ENCODE peak calls at places on chromosomes 12 and 14, in seven cellular contexts. B is heart right ventricle; X is progenitor cell of endocrine pancreas; M is MM.1S; N is bronchial epithelial cell; A is pancreas; S is CD8-positive, alpha-beta T cell. V is an unnamed sample.

GRCh38 chr12:12529783-12530421 is 32.8 kb downstream of the DUSP16 start:
- DNase-seq in A (no peak), X (no peak), S (no peak), N (no peak), M (no peak), B (no peak), V (no peak)

GRCh38 chr12:52037248-52037861 is 13.9 kb upstream of the NR4A1 start:
- DNase-seq in N (no peak), M (no peak), X (peak), S (no peak), B (peak), A (peak), V (peak)

GRCh38 chr12:111033281-111034147 is 113.1 kb upstream of the MYL2 start:
- DNase-seq in S (no peak), X (peak), N (no peak), B (no peak), M (no peak), A (no peak), V (peak)

GRCh38 chr12:111440631-111441030 is 34.9 kb downstream of the SH2B3 start:
- DNase-seq in S (no peak), B (no peak), X (no peak), A (no peak), M (no peak), N (no peak), V (no peak)

GRCh38 chr14:104753528-104754212 is 723 bp downstream of the SIVA1 start:
- DNase-seq in B (no peak), A (peak), X (no peak), N (peak), S (no peak), M (no peak), V (no peak)

GRCh38 chr14:24232645-24233537 is at the start of gene GMPR2:
- DNase-seq in A (no peak), B (no peak), M (no peak), S (no peak), N (peak), X (no peak), V (no peak)

GRCh38 chr14:93107383-93107782 is 8.3 kb downstream of the ITPK1 start:
- DNase-seq in X (no peak), M (no peak), S (no peak), B (no peak), A (no peak), N (no peak), V (no peak)

GRCh38 chr12:108768591-108769500 is 37.5 kb upstream of the CORO1C start:
- DNase-seq in X (peak), A (peak), M (peak), S (peak), N (no peak), B (no peak), V (peak)

GRCh38 chr14:55430024-55430690 is 10.3 kb downstream of the TBPL2 start:
- DNase-seq in M (peak), N (peak), B (peak), S (peak), A (peak), X (no peak), V (no peak)

GRCh38 chr12:44626883-44627282 is 249.2 kb downstream of the NELL2 start:
- DNase-seq in B (no peak), S (no peak), N (no peak), M (no peak), A (no peak), X (no peak), V (no peak)

GRCh38 chr12:29216797-29217583 is 67.9 kb downstream of the FAR2 start:
- DNase-seq in N (no peak), X (no peak), S (no peak), B (peak), M (no peak), A (no peak), V (no peak)

GRCh38 chr12:57545809-57546437 is 1.1 kb downstream of the DCTN2 start:
- DNase-seq in S (no peak), N (peak), B (no peak), M (no peak), X (no peak), A (no peak), V (no peak)

GRCh38 chr14:90384543-90384911 is 12.3 kb upstream of the CALM1 start:
- DNase-seq in B (no peak), N (no peak), M (peak), A (no peak), X (no peak), S (peak), V (no peak)

GRCh38 chr12:62632521-62632920 is 165.9 kb downstream of the MON2 start:
- DNase-seq in M (no peak), B (peak), A (peak), X (peak), N (no peak), S (peak), V (peak)

GRCh38 chr14:91339076-91339475 is 78.5 kb downstream of the CCDC88C start:
- DNase-seq in M (no peak), B (no peak), N (no peak), S (no peak), A (no peak), X (no peak), V (no peak)

GRCh38 chr12:67161322-67161918 is 107.7 kb upstream of the CAND1 start:
- DNase-seq in B (peak), A (peak), S (peak), X (no peak), N (peak), M (peak), V (peak)

GRCh38 chr12:113875681-113876080 is 90.4 kb downstream of the RBM19 start:
- DNase-seq in M (no peak), N (no peak), B (no peak), S (no peak), A (no peak), X (no peak), V (no peak)

GRCh38 chr14:99122521-99123125 is 149.4 kb downstream of the BCL11B start:
- DNase-seq in N (no peak), X (no peak), A (no peak), M (no peak), S (no peak), B (peak), V (peak)

GRCh38 chr12:122421815-122422737 is at the start of gene CLIP1:
- DNase-seq in S (peak), X (peak), M (peak), B (peak), A (peak), N (no peak), V (peak)

GRCh38 chr12:45259732-45260480 is 44.0 kb downstream of the ANO6 start:
- DNase-seq in X (no peak), N (peak), B (no peak), A (no peak), S (no peak), M (no peak), V (no peak)

GRCh38 chr14:90368946-90369721 is 27.7 kb upstream of the CALM1 start:
- DNase-seq in B (no peak), X (no peak), M (no peak), N (peak), A (no peak), S (no peak), V (no peak)

GRCh38 chr14:75069811-75070145 is 337 bp downstream of the ZC2HC1C start:
- DNase-seq in X (no peak), B (no peak), S (no peak), A (no peak), N (no peak), M (peak), V (no peak)

GRCh38 chr12:106736051-106736957 is 38.2 kb upstream of the RIC8B start:
- DNase-seq in A (no peak), N (peak), B (no peak), X (no peak), S (peak), M (peak), V (no peak)
- TF ChIP-seq CTCF in A (no peak), N (no peak), B (no peak), X (no peak), S (no peak), M (peak), V (no peak)

GRCh38 chr14:57871487-57872080 is 5.7 kb upstream of the SLC35F4 start:
- DNase-seq in S (no peak), X (peak), A (peak), M (peak), N (peak), B (no peak), V (peak)
- TF ChIP-seq CTCF in S (no peak), X (peak), A (no peak), M (peak), N (peak), B (peak), V (peak)

GRCh38 chr12:26298785-26299621 is 103.6 kb downstream of the SSPN start:
- DNase-seq in X (no peak), B (peak), S (no peak), M (peak), A (no peak), N (peak), V (no peak)
- TF ChIP-seq CTCF in X (no peak), B (peak), S (no peak), M (peak), A (no peak), N (peak), V (no peak)

GRCh38 chr12:128191380-128191779 is 75.6 kb upstream of the TMEM132C start:
- DNase-seq in S (no peak), B (no peak), A (no peak), N (no peak), M (no peak), X (no peak), V (no peak)

GRCh38 chr12:128190052-128190451 is 76.9 kb upstream of the TMEM132C start:
- DNase-seq in A (no peak), S (no peak), M (no peak), B (no peak), X (no peak), N (no peak), V (no peak)

GRCh38 chr12:128190614-128191013 is 76.4 kb upstream of the TMEM132C start:
- DNase-seq in B (no peak), N (no peak), A (no peak), X (peak), M (no peak), S (no peak), V (peak)
- TF ChIP-seq CTCF in B (peak), N (no peak), A (no peak), X (peak), M (no peak), S (no peak), V (peak)

GRCh38 chr12:3319723-3320492 is 171.1 kb upstream of the PRMT8 start:
- DNase-seq in B (no peak), A (no peak), M (no peak), N (no peak), X (no peak), S (no peak), V (no peak)
- TF ChIP-seq CTCF in B (no peak), A (no peak), M (no peak), N (peak), X (peak), S (no peak), V (no peak)

DNA sequence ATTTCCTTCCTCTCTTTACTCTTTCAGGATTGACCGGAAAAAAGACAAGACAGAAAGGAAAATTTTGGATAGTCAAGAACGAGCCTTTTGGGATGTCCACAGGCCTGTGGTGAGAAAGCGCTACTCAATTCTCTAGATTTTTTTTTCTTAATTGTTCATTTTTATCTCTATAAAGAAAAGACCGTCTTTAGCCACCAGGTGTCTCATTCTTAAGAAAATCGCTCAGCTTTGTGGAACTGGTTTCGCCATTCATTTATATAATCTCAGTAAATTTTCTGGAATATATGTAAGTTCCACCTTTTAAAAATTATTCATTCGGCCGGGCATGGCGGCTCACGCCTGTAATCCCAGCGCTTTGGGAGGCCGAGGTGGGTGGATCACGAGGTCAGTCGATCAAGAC is 421.1 kb downstream of the DPF3 start:
- DNase-seq in B (no peak), S (no peak), A (no peak), N (no peak), X (no peak), M (no peak), V (no peak)
- TF ChIP-seq CTCF in B (no peak), S (no peak), A (no peak), N (no peak), X (peak), M (no peak), V (peak)

DNA sequence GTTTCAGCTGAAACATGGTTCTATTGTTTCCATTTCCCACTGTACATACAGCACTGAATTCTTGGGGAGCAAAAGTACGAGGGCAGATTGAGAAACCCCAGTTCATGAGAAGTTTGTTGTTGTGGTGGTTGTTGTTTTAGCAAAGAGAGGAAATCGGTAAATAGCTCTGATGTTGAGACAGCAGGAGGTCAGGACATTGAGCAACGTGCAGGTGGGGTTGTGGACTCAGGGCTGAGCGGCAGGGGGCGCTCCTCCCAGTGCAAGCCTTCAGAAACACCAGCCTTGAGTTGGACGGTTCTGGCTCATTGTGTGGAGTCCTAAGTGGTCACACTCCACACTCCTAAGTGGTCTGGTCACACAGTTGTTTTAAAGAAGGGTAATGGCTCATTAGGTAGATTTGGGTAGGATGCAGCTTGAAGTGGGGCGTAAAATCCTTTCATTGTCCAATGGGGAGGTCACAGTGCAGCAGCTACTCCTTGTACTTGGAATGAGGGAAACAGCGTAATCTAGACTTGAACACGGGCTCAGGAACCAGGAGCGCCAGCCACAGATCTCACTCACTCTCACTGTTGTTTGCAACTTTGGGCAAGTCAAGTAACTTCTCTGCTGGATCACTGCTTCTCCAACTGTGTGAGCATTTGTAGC is 14.5 kb upstream of the PWP1 start:
- DNase-seq in N (peak), S (peak), A (no peak), M (peak), B (no peak), X (peak), V (peak)
- TF ChIP-seq CTCF in N (peak), S (peak), A (no peak), M (peak), B (peak), X (peak), V (peak)

V was measured in nephron progenitor cell.